ENCODE peak calls at places on chromosomes 6 and 20, in nine cellular contexts. H is HepG2, V is GM23338, X is Panc1, Q is HL-60, S is GM12878, L is K562, G is A549, P is SK-N-SH. I is an unnamed sample.

GRCh38 chr6:37979392-37980221 is 160.1 kb downstream of the ZFAND3 start:
- DNase-seq in H (no peak), V (no peak), X (no peak), Q (no peak), S (no peak), L (no peak), G (no peak), P (no peak), I (no peak)

GRCh38 chr6:142746524-142746923 is 198.5 kb downstream of the HIVEP2 start:
- DNase-seq in H (peak), V (peak), X (no peak), Q (no peak), S (no peak), L (peak), G (peak), P (peak), I (no peak)

GRCh38 chr20:93641-94040 is 6.2 kb downstream of the DEFB125 start:
- DNase-seq in H (no peak), V (no peak), X (no peak), Q (no peak), S (no peak), L (no peak), G (no peak), P (no peak), I (no peak)

GRCh38 chr6:114541794-114542193 is 199.0 kb upstream of the HS3ST5 start:
- DNase-seq in H (no peak), V (no peak), X (no peak), Q (no peak), S (no peak), L (no peak), G (no peak), P (no peak), I (no peak)

GRCh38 chr6:167664678-167665445 is 161.8 kb upstream of the AFDN start:
- DNase-seq in H (no peak), V (no peak), X (no peak), Q (no peak), S (no peak), L (no peak), G (no peak), P (no peak), I (no peak)

GRCh38 chr20:56624786-56625681 is 4.1 kb upstream of the TFAP2C start:
- DNase-seq in H (no peak), V (peak), X (no peak), Q (no peak), S (no peak), L (no peak), G (no peak), P (peak), I (no peak)

GRCh38 chr20:21435576-21435975 is 38.2 kb upstream of the NKX2-4 start:
- DNase-seq in H (no peak), V (peak), X (no peak), Q (no peak), S (no peak), L (no peak), G (no peak), P (no peak), I (no peak)

GRCh38 chr6:143744593-143745151 is 66.9 kb downstream of the PHACTR2 start:
- DNase-seq in H (peak), V (no peak), X (no peak), Q (no peak), S (no peak), L (no peak), G (peak), P (no peak), I (peak)

GRCh38 chr6:81487489-81487888 is 265.0 kb downstream of the TENT5A start:
- DNase-seq in H (no peak), V (peak), X (no peak), Q (no peak), S (no peak), L (no peak), G (no peak), P (no peak), I (no peak)

GRCh38 chr20:44711237-44711636 is 3.9 kb upstream of the CCN5 start:
- DNase-seq in H (no peak), V (no peak), X (no peak), Q (no peak), S (no peak), L (no peak), G (no peak), P (no peak), I (no peak)

GRCh38 chr20:11454966-11455799 is 462.5 kb upstream of the BTBD3 start:
- DNase-seq in H (no peak), V (no peak), X (peak), Q (no peak), S (no peak), L (no peak), G (peak), P (no peak), I (peak)

GRCh38 chr20:24970030-24970553 is 21.0 kb downstream of the CST7 start:
- DNase-seq in H (no peak), V (no peak), X (no peak), Q (no peak), S (no peak), L (no peak), G (no peak), P (no peak), I (no peak)

GRCh38 chr6:143767433-143767832 is 75.7 kb upstream of the LTV1 start:
- DNase-seq in H (no peak), V (no peak), X (no peak), Q (no peak), S (no peak), L (no peak), G (no peak), P (no peak), I (no peak)

GRCh38 chr6:43171284-43172126 is 436 bp downstream of the SRF start:
- DNase-seq in H (no peak), V (no peak), X (no peak), Q (no peak), S (no peak), L (peak), G (peak), P (peak), I (no peak)

GRCh38 chr6:94099072-94099471 is 679.7 kb upstream of the EPHA7 start:
- DNase-seq in H (no peak), V (no peak), X (no peak), Q (no peak), S (no peak), L (no peak), G (no peak), P (no peak), I (no peak)

GRCh38 chr20:56409946-56410345 is 2.1 kb upstream of the CASS4 start:
- DNase-seq in H (no peak), V (no peak), X (no peak), Q (no peak), S (no peak), L (no peak), G (no peak), P (no peak), I (no peak)

GRCh38 chr6:118826096-118826495 is 67.9 kb upstream of the ASF1A start:
- DNase-seq in H (no peak), V (no peak), X (no peak), Q (no peak), S (no peak), L (no peak), G (no peak), P (no peak), I (no peak)

GRCh38 chr20:19889011-19889953 is 127.9 kb upstream of the NAA20 start:
- DNase-seq in H (no peak), V (peak), X (no peak), Q (no peak), S (no peak), L (no peak), G (no peak), P (no peak), I (no peak)
- H3K4me3 ChIP-seq in H (no peak), V (no peak), X (peak), Q (no peak), S (no peak), L (no peak), G (peak), P (no peak), I (no peak)

GRCh38 chr6:24494726-24495515 is at the start of gene ALDH5A1:
- DNase-seq in H (peak), V (peak), X (no peak), Q (peak), S (no peak), L (peak), G (peak), P (peak), I (peak)

GRCh38 chr6:24492475-24492874 is 2.3 kb upstream of the ALDH5A1 start:
- DNase-seq in H (peak), V (peak), X (no peak), Q (no peak), S (no peak), L (peak), G (no peak), P (no peak), I (no peak)

GRCh38 chr6:24497254-24497989 is 2.7 kb downstream of the ALDH5A1 start:
- DNase-seq in H (no peak), V (no peak), X (no peak), Q (no peak), S (no peak), L (no peak), G (no peak), P (no peak), I (no peak)

GRCh38 chr6:24493945-24494725 is 634 bp upstream of the ALDH5A1 start:
- DNase-seq in H (no peak), V (no peak), X (no peak), Q (no peak), S (no peak), L (no peak), G (no peak), P (no peak), I (no peak)

GRCh38 chr6:24495516-24495847 is 713 bp downstream of the ALDH5A1 start:
- DNase-seq in H (peak), V (peak), X (no peak), Q (peak), S (no peak), L (peak), G (peak), P (no peak), I (peak)
- TF ChIP-seq REST in H (no peak), V (no peak), X (no peak), Q (no peak), S (no peak), L (no peak), G (no peak), P (no peak), I (no peak)

GRCh38 chr20:35660122-35660937 is 4.4 kb downstream of the CPNE1 start:
- DNase-seq in H (no peak), V (no peak), X (no peak), Q (no peak), S (no peak), L (no peak), G (no peak), P (no peak), I (no peak)
- H3K4me3 ChIP-seq in H (no peak), V (peak), X (no peak), Q (no peak), S (peak), L (no peak), G (no peak), P (no peak), I (no peak)

GRCh38 chr6:30357678-30358339 is 12.9 kb downstream of the RPP21 start:
- DNase-seq in H (peak), V (peak), X (peak), Q (peak), S (no peak), L (peak), G (peak), P (peak), I (peak)
- TF ChIP-seq REST in H (no peak), V (peak), X (no peak), Q (no peak), S (no peak), L (no peak), G (no peak), P (no peak), I (no peak)

DNA sequence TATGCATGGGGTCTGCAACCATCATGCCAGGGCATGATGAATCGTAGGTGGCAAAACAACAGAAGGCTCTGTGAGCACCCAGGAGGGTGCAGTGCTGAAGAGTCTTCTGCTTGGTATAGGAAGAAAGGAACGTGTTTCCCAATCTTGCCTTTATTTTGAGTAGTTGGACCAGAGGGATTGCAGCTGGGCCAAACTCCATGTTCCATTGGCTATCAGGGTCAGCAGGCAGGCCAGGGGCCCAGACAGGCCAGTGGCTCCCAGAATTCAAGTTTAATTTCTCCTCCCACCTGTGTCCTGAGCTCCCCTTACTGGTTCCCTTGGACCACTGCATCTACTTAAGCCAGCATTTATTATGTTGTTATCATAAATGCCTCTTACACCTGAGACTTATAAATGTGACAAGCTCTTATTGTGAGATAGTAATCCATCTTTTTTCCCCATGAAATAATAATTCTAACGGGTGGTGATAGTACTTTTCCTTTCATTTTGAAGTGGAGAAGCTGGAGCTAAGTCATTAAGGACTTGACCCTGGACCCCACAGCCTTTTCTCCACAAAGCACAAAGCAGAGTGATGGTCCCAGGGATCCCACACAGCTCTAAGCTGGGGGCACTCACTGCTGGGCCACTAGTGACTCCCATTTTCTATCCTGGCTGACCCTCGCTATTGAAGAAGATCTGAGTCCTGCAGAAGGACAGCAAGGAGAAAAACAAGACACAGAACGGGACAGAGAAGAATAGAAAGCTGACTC is 809 bp upstream of the TRIM38 start:
- DNase-seq in H (peak), V (peak), X (no peak), Q (no peak), S (no peak), L (peak), G (peak), P (no peak), I (no peak)
- H3K4me3 ChIP-seq in H (peak), V (no peak), X (peak), Q (peak), S (peak), L (no peak), G (peak), P (no peak), I (peak)

DNA sequence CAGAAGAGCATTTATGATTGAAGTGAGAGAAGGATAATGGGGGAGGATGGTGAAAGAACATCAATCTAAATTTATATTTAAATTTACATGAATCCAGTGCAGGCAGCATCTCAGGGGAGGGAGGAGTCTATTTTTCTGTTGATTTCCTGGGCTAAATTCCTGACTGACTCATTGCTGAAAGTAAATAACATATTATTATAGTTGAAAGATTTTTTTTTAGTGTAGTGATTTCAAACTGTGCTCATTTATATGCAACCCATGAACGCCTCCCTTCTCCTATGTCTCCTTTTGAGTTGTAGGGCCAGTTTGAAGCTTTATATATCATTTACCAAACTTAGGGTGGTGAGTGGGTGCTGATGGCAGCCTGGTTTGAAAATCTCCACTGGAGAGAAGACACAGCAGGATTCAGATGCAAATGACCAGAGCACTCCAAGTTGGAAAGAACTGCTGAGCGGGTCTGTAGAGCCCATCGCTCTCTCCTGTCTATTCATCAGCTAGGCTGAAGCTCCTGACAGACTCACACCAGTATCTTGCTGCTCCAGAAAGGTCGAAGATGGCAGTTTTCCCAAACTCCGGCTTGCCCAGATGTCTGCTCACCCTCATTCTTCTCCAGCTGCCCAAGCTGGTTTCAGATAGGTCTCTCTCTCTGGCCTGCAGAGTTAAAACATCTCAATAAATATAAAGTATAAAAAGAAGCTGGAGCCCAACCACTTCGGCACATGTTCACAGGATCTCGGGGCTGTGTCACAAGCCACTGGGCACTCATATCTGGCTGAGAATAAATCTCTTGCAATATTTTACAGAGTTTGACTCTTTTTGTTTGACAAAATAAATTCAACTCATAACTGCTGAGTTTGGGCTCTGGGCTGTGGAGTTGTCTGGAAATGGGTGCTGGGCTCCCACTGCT is 18.3 kb downstream of the BTN2A1 start:
- DNase-seq in H (peak), V (peak), X (no peak), Q (no peak), S (no peak), L (no peak), G (no peak), P (no peak), I (no peak)
- TF ChIP-seq REST in H (no peak), V (no peak), X (no peak), Q (no peak), S (no peak), L (no peak), G (no peak), P (no peak), I (no peak)

GRCh38 chr6:151285121-151285520 is 45.4 kb downstream of the AKAP12 start:
- DNase-seq in H (no peak), V (no peak), X (no peak), Q (no peak), S (no peak), L (no peak), G (no peak), P (no peak), I (no peak)

GRCh38 chr6:151286192-151286591 is 46.4 kb downstream of the AKAP12 start:
- DNase-seq in H (no peak), V (no peak), X (no peak), Q (no peak), S (no peak), L (peak), G (no peak), P (no peak), I (no peak)

GRCh38 chr6:151284012-151284411 is 44.2 kb downstream of the AKAP12 start:
- DNase-seq in H (no peak), V (no peak), X (no peak), Q (no peak), S (no peak), L (no peak), G (no peak), P (no peak), I (no peak)

GRCh38 chr6:151288711-151289398 is 49.1 kb downstream of the AKAP12 start:
- DNase-seq in H (no peak), V (no peak), X (no peak), Q (no peak), S (no peak), L (no peak), G (no peak), P (peak), I (no peak)

DNA sequence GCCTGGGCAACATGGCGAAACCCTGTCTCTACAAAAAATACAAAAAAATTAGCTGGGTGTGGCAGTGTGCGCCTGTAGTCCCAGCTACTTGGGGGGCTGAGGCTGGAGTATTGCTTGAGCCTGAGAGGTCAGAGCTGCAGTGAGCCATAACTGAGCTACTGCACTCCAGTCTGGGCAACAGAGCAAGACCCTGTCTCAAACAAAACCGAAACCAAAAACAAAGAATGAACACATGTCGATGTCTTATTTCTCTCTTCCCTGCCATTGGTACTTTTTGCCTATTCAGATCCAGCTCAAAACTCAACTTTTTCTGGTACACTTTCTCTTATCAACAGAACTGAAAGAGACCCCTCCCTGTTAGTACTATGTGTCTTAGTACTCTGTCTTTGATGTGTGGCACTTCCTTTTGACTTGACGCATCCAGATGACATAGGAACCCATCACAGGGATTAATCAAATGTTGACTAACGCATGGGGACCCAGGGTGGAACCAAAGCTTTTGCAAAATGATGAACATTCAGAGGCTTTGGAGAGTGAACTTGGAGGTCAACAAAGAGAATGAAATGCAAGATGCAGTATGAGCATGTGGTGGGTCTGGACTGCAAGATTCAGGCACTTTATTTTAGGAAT is 44.8 kb downstream of the AKAP12 start:
- DNase-seq in H (no peak), V (no peak), X (no peak), Q (no peak), S (no peak), L (no peak), G (no peak), P (no peak), I (no peak)
- H3K4me3 ChIP-seq in H (no peak), V (no peak), X (no peak), Q (no peak), S (peak), L (no peak), G (no peak), P (no peak), I (no peak)

GRCh38 chr6:111417181-111417585 is 65.8 kb downstream of the REV3L start:
- DNase-seq in H (no peak), V (no peak), X (no peak), Q (no peak), S (no peak), L (no peak), G (no peak), P (peak), I (no peak)

GRCh38 chr6:111416529-111416928 is 66.5 kb downstream of the REV3L start:
- DNase-seq in H (no peak), V (no peak), X (no peak), Q (no peak), S (no peak), L (no peak), G (no peak), P (no peak), I (no peak)

GRCh38 chr6:111423055-111423633 is 59.9 kb downstream of the REV3L start:
- DNase-seq in H (no peak), V (no peak), X (no peak), Q (no peak), S (no peak), L (no peak), G (no peak), P (no peak), I (no peak)

GRCh38 chr6:111417946-111418345 is 65.1 kb downstream of the REV3L start:
- DNase-seq in H (no peak), V (no peak), X (no peak), Q (no peak), S (no peak), L (no peak), G (no peak), P (no peak), I (no peak)

GRCh38 chr6:111418971-111419693 is 63.9 kb downstream of the REV3L start:
- DNase-seq in H (no peak), V (no peak), X (no peak), Q (no peak), S (no peak), L (no peak), G (no peak), P (no peak), I (no peak)
- TF ChIP-seq REST in H (no peak), V (no peak), X (no peak), Q (no peak), S (no peak), L (no peak), G (no peak), P (no peak), I (no peak)

I was measured in HCT116.